ENCODE peak calls at places on chromosomes 4 and X, in five cellular contexts. One of them, this sample, is unnamed.
A peak's percentile ranks its signal among the peaks of the same experiment; 100 is the strongest.

GRCh38 chr4:8199594-8200301 is 658 bp downstream of the SH3TC1 start:
- DNase-seq in choroid plexus epithelial cell: no peak
- DNase-seq in right lobe of liver: peak; percentile 55
- DNase-seq in A172: no peak
- DNase-seq in upper lobe of right lung: peak; percentile 78
- DNase-seq in this sample: no peak

GRCh38 chr4:81397635-81398034 is 74.1 kb downstream of the RASGEF1B start:
- DNase-seq in choroid plexus epithelial cell: no peak
- DNase-seq in right lobe of liver: no peak
- DNase-seq in A172: no peak
- DNase-seq in upper lobe of right lung: no peak
- DNase-seq in this sample: no peak

GRCh38 chr4:152785639-152786517 is 6.1 kb downstream of the ARFIP1 start:
- DNase-seq in choroid plexus epithelial cell: no peak
- DNase-seq in right lobe of liver: no peak
- DNase-seq in A172: no peak
- DNase-seq in upper lobe of right lung: no peak
- DNase-seq in this sample: no peak

GRCh38 chrX:15680401-15680800 is 15.8 kb upstream of the CLTRN start:
- DNase-seq in choroid plexus epithelial cell: peak; percentile 79
- DNase-seq in right lobe of liver: no peak
- DNase-seq in A172: peak; percentile 81
- DNase-seq in upper lobe of right lung: no peak
- DNase-seq in this sample: no peak

GRCh38 chr4:116395408-116395807 is 690.0 kb downstream of the TRAM1L1 start:
- DNase-seq in choroid plexus epithelial cell: no peak
- DNase-seq in right lobe of liver: no peak
- DNase-seq in A172: no peak
- DNase-seq in upper lobe of right lung: no peak
- DNase-seq in this sample: no peak

GRCh38 chr4:98345838-98346237 is 84.7 kb downstream of the RAP1GDS1 start:
- DNase-seq in choroid plexus epithelial cell: no peak
- DNase-seq in right lobe of liver: no peak
- DNase-seq in A172: no peak
- DNase-seq in upper lobe of right lung: no peak
- DNase-seq in this sample: no peak

GRCh38 chr4:3671571-3672464 is 94.4 kb upstream of the ADRA2C start:
- DNase-seq in choroid plexus epithelial cell: peak; percentile 3
- DNase-seq in right lobe of liver: no peak
- DNase-seq in A172: peak; percentile 10
- DNase-seq in upper lobe of right lung: peak; percentile 13
- DNase-seq in this sample: no peak

GRCh38 chr4:143391895-143392294 is 55.2 kb downstream of the GAB1 start:
- DNase-seq in choroid plexus epithelial cell: peak; percentile 83
- DNase-seq in right lobe of liver: no peak
- DNase-seq in A172: no peak
- DNase-seq in upper lobe of right lung: no peak
- DNase-seq in this sample: no peak

GRCh38 chr4:54509057-54509456 is 148.7 kb upstream of the KIT start:
- DNase-seq in choroid plexus epithelial cell: no peak
- DNase-seq in right lobe of liver: no peak
- DNase-seq in A172: no peak
- DNase-seq in upper lobe of right lung: no peak
- DNase-seq in this sample: no peak

GRCh38 chr4:27084685-27085356 is 224.2 kb downstream of the STIM2 start:
- DNase-seq in choroid plexus epithelial cell: peak; percentile 19
- DNase-seq in right lobe of liver: peak; percentile 33
- DNase-seq in A172: no peak
- DNase-seq in upper lobe of right lung: peak; percentile 69
- DNase-seq in this sample: peak; percentile 81

GRCh38 chr4:55216871-55217635 is 91.7 kb upstream of the KDR start:
- DNase-seq in choroid plexus epithelial cell: peak; percentile 32
- DNase-seq in right lobe of liver: no peak
- DNase-seq in A172: no peak
- DNase-seq in upper lobe of right lung: no peak
- DNase-seq in this sample: peak; percentile 19

GRCh38 chr4:155413451-155413850 is 36.7 kb upstream of the MAP9 start:
- DNase-seq in choroid plexus epithelial cell: no peak
- DNase-seq in right lobe of liver: no peak
- DNase-seq in A172: no peak
- DNase-seq in upper lobe of right lung: no peak
- DNase-seq in this sample: no peak

GRCh38 chr4:108360857-108361820 is 192.4 kb upstream of the LEF1 start:
- DNase-seq in choroid plexus epithelial cell: peak; percentile 65
- DNase-seq in right lobe of liver: no peak
- DNase-seq in A172: peak; percentile 39
- DNase-seq in upper lobe of right lung: no peak
- DNase-seq in this sample: peak; percentile 43

GRCh38 chrX:79854469-79854868 is 160.1 kb upstream of the TBX22 start:
- DNase-seq in choroid plexus epithelial cell: no peak
- DNase-seq in right lobe of liver: no peak
- DNase-seq in A172: no peak
- DNase-seq in upper lobe of right lung: no peak
- DNase-seq in this sample: no peak

GRCh38 chr4:12928751-12929150 is 555.4 kb downstream of the RAB28 start:
- DNase-seq in choroid plexus epithelial cell: no peak
- DNase-seq in right lobe of liver: no peak
- DNase-seq in A172: no peak
- DNase-seq in upper lobe of right lung: no peak
- DNase-seq in this sample: no peak

GRCh38 chr4:90769251-90769650 is 642.1 kb downstream of the CCSER1 start:
- DNase-seq in choroid plexus epithelial cell: peak; percentile 9
- DNase-seq in right lobe of liver: no peak
- DNase-seq in A172: no peak
- DNase-seq in upper lobe of right lung: no peak
- DNase-seq in this sample: no peak

GRCh38 chr4:82705881-82706280 is 92.7 kb downstream of the SCD5 start:
- DNase-seq in choroid plexus epithelial cell: peak; percentile 44
- DNase-seq in right lobe of liver: no peak
- DNase-seq in A172: peak; percentile 73
- DNase-seq in upper lobe of right lung: no peak
- DNase-seq in this sample: no peak

GRCh38 chrX:51893931-51894696 is 691 bp downstream of the MAGED1 start:
- DNase-seq in choroid plexus epithelial cell: peak; percentile 40
- DNase-seq in right lobe of liver: no peak
- DNase-seq in A172: no peak
- DNase-seq in upper lobe of right lung: peak; percentile 56
- DNase-seq in this sample: peak; percentile 59

GRCh38 chrX:11665144-11666040 is at the start of gene ARHGAP6:
- DNase-seq in choroid plexus epithelial cell: peak; percentile 53
- DNase-seq in right lobe of liver: peak; percentile 22
- DNase-seq in A172: peak; percentile 4
- DNase-seq in upper lobe of right lung: peak; percentile 44
- DNase-seq in this sample: peak; percentile 71

GRCh38 chrX:106894392-106894909 is 8.7 kb downstream of the RIPPLY1 start:
- DNase-seq in choroid plexus epithelial cell: peak; percentile 85
- DNase-seq in right lobe of liver: peak; percentile 65
- DNase-seq in A172: peak; percentile 37
- DNase-seq in upper lobe of right lung: no peak
- DNase-seq in this sample: peak; percentile 81

GRCh38 chr4:150699599-150699998 is 117.6 kb downstream of the MAB21L2 start:
- DNase-seq in choroid plexus epithelial cell: no peak
- DNase-seq in right lobe of liver: no peak
- DNase-seq in A172: no peak
- DNase-seq in upper lobe of right lung: no peak
- DNase-seq in this sample: no peak